ENCODE peak calls at places on chromosomes 6 and 20, in six cellular contexts. One of them, this sample, is unnamed.

GRCh38 chr6:14499804-14500203 is 382.2 kb downstream of the CD83 start:
- DNase-seq in cardiac muscle cell: peak
- DNase-seq in OCI-LY7: no peak
- DNase-seq in dorsolateral prefrontal cortex: no peak
- DNase-seq in HCT116: peak
- DNase-seq in A549: no peak
- DNase-seq in this sample: peak

GRCh38 chr6:127954082-127954481 is 53.2 kb upstream of the THEMIS start:
- DNase-seq in cardiac muscle cell: no peak
- DNase-seq in OCI-LY7: no peak
- DNase-seq in dorsolateral prefrontal cortex: no peak
- DNase-seq in HCT116: no peak
- DNase-seq in A549: no peak
- DNase-seq in this sample: no peak

GRCh38 chr6:40545954-40546353 is 41.2 kb downstream of the LRFN2 start:
- DNase-seq in cardiac muscle cell: no peak
- DNase-seq in OCI-LY7: no peak
- DNase-seq in dorsolateral prefrontal cortex: no peak
- DNase-seq in HCT116: no peak
- DNase-seq in A549: no peak
- DNase-seq in this sample: no peak

GRCh38 chr6:27133281-27134227 is 113.9 kb upstream of the PRSS16 start:
- DNase-seq in cardiac muscle cell: peak
- DNase-seq in OCI-LY7: peak
- DNase-seq in dorsolateral prefrontal cortex: peak
- DNase-seq in HCT116: peak
- DNase-seq in A549: no peak
- DNase-seq in this sample: peak

GRCh38 chr6:145836170-145836569 is 21.6 kb upstream of the FBXO30 start:
- DNase-seq in cardiac muscle cell: peak
- DNase-seq in OCI-LY7: no peak
- DNase-seq in dorsolateral prefrontal cortex: no peak
- DNase-seq in HCT116: no peak
- DNase-seq in A549: no peak
- DNase-seq in this sample: peak

GRCh38 chr6:107644513-107644912 is 154.6 kb downstream of the SOBP start:
- DNase-seq in cardiac muscle cell: no peak
- DNase-seq in OCI-LY7: no peak
- DNase-seq in dorsolateral prefrontal cortex: no peak
- DNase-seq in HCT116: no peak
- DNase-seq in A549: no peak
- DNase-seq in this sample: peak

GRCh38 chr6:129029778-129030177 is 146.8 kb downstream of the LAMA2 start:
- DNase-seq in cardiac muscle cell: no peak
- DNase-seq in OCI-LY7: no peak
- DNase-seq in dorsolateral prefrontal cortex: no peak
- DNase-seq in HCT116: no peak
- DNase-seq in A549: no peak
- DNase-seq in this sample: peak

GRCh38 chr6:85126448-85127178 is 323.3 kb upstream of the NT5E start:
- DNase-seq in cardiac muscle cell: peak
- DNase-seq in OCI-LY7: peak
- DNase-seq in dorsolateral prefrontal cortex: peak
- DNase-seq in HCT116: peak
- DNase-seq in A549: peak
- DNase-seq in this sample: peak

GRCh38 chr6:2209226-2209809 is 36.1 kb downstream of the GMDS start:
- DNase-seq in cardiac muscle cell: peak
- DNase-seq in OCI-LY7: peak
- DNase-seq in dorsolateral prefrontal cortex: no peak
- DNase-seq in HCT116: peak
- DNase-seq in A549: no peak
- DNase-seq in this sample: peak

GRCh38 chr6:31908791-31909190 is 6.9 kb upstream of the ZBTB12 start:
- DNase-seq in cardiac muscle cell: peak
- DNase-seq in OCI-LY7: no peak
- DNase-seq in dorsolateral prefrontal cortex: no peak
- DNase-seq in HCT116: no peak
- DNase-seq in A549: no peak
- DNase-seq in this sample: peak

DNA sequence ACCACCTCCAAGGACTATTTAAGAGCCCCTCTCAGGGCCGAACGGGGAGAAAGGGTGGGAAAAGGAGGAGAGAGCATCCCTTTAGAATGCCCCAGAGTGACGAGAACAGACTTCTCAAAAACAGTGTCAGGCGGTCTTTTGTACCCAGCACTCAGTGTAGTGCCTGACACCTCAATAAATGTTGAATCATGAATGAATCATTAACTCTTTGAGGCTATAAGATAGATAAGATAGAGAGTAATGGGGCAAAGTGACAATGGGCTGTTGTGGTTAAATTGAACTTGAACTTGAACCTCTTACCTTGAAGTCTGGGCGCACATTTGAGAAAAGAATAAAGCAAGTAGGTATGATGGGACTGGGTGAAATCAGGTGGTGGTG is 7.4 kb downstream of the TCF21 start:
- DNase-seq in cardiac muscle cell: no peak
- DNase-seq in OCI-LY7: no peak
- DNase-seq in dorsolateral prefrontal cortex: no peak
- DNase-seq in HCT116: no peak
- DNase-seq in A549: no peak
- DNase-seq in this sample: no peak
- H3K4me3 ChIP-seq in cardiac muscle cell: no peak
- H3K4me3 ChIP-seq in OCI-LY7: no peak
- H3K4me3 ChIP-seq in dorsolateral prefrontal cortex: no peak
- H3K4me3 ChIP-seq in HCT116: no peak
- H3K4me3 ChIP-seq in A549: no peak
- H3K4me3 ChIP-seq in this sample: no peak

GRCh38 chr6:81265106-81265505 is 487.4 kb downstream of the TENT5A start:
- DNase-seq in cardiac muscle cell: peak
- DNase-seq in OCI-LY7: no peak
- DNase-seq in dorsolateral prefrontal cortex: no peak
- DNase-seq in HCT116: no peak
- DNase-seq in A549: no peak
- DNase-seq in this sample: peak
- H3K4me3 ChIP-seq in cardiac muscle cell: no peak
- H3K4me3 ChIP-seq in OCI-LY7: no peak
- H3K4me3 ChIP-seq in dorsolateral prefrontal cortex: no peak
- H3K4me3 ChIP-seq in HCT116: no peak
- H3K4me3 ChIP-seq in A549: no peak
- H3K4me3 ChIP-seq in this sample: peak

GRCh38 chr20:49566401-49566800 is 1.5 kb downstream of the PTGIS start:
- DNase-seq in cardiac muscle cell: no peak
- DNase-seq in OCI-LY7: no peak
- DNase-seq in dorsolateral prefrontal cortex: no peak
- DNase-seq in HCT116: no peak
- DNase-seq in A549: no peak
- DNase-seq in this sample: no peak

GRCh38 chr20:49568491-49569151 is 684 bp upstream of the PTGIS start:
- DNase-seq in cardiac muscle cell: peak
- DNase-seq in OCI-LY7: no peak
- DNase-seq in dorsolateral prefrontal cortex: no peak
- DNase-seq in HCT116: no peak
- DNase-seq in A549: no peak
- DNase-seq in this sample: no peak

GRCh38 chr20:49570161-49570827 is 2.4 kb upstream of the PTGIS start:
- DNase-seq in cardiac muscle cell: no peak
- DNase-seq in OCI-LY7: no peak
- DNase-seq in dorsolateral prefrontal cortex: no peak
- DNase-seq in HCT116: no peak
- DNase-seq in A549: no peak
- DNase-seq in this sample: no peak

GRCh38 chr20:49569403-49570115 is 1.6 kb upstream of the PTGIS start:
- DNase-seq in cardiac muscle cell: peak
- DNase-seq in OCI-LY7: no peak
- DNase-seq in dorsolateral prefrontal cortex: no peak
- DNase-seq in HCT116: no peak
- DNase-seq in A549: no peak
- DNase-seq in this sample: no peak

DNA sequence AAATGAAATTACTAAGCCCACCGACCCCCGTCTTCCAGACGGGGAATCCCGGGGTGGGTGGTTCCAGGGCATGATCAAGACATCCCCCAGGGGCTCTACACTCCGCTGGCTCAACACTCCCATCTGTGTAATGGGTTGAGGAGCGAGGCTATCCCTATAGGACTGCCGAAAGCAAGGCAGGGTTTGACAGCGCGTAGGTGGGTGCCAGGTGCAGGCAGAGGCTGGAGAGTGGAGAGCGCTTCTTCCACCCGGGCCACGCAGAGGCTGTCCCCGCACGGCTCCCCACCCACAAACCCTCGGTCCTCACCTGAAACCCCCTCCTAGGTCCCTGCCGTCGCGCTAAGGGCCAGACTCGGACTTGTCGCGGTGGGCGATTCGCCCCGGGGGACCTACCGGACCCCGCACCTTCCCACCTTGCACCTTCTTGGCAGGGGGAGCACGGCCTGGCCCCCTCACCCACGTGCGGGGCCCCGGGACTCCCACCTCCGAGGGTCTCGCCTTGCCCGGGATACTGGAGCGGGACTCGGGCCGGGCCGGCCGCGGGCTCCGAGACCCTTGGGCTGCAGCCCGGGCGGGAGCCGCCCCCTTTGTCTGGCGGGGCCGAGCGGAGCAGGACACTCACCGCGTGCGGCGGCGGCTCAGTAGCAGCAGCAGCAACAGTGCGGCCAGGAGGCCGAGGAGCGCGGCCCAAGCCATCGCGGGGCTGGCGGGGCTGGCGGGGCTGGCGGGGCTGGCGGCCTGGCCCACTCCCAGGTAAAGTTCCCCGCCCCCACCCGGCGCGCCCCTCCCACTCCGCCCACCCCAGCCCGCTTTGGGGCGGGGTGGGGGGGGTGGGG is at the start of gene PTGIS:
- DNase-seq in cardiac muscle cell: peak
- DNase-seq in OCI-LY7: no peak
- DNase-seq in dorsolateral prefrontal cortex: no peak
- DNase-seq in HCT116: no peak
- DNase-seq in A549: no peak
- DNase-seq in this sample: no peak
- H3K4me3 ChIP-seq in cardiac muscle cell: peak
- H3K4me3 ChIP-seq in OCI-LY7: no peak
- H3K4me3 ChIP-seq in dorsolateral prefrontal cortex: peak
- H3K4me3 ChIP-seq in HCT116: no peak
- H3K4me3 ChIP-seq in A549: no peak
- H3K4me3 ChIP-seq in this sample: peak

GRCh38 chr6:25180630-25181375 is 98.4 kb upstream of the CARMIL1 start:
- DNase-seq in cardiac muscle cell: no peak
- DNase-seq in OCI-LY7: no peak
- DNase-seq in dorsolateral prefrontal cortex: no peak
- DNase-seq in HCT116: no peak
- DNase-seq in A549: no peak
- DNase-seq in this sample: no peak
- H3K4me3 ChIP-seq in cardiac muscle cell: no peak
- H3K4me3 ChIP-seq in OCI-LY7: no peak
- H3K4me3 ChIP-seq in dorsolateral prefrontal cortex: no peak
- H3K4me3 ChIP-seq in HCT116: no peak
- H3K4me3 ChIP-seq in A549: no peak
- H3K4me3 ChIP-seq in this sample: no peak

DNA sequence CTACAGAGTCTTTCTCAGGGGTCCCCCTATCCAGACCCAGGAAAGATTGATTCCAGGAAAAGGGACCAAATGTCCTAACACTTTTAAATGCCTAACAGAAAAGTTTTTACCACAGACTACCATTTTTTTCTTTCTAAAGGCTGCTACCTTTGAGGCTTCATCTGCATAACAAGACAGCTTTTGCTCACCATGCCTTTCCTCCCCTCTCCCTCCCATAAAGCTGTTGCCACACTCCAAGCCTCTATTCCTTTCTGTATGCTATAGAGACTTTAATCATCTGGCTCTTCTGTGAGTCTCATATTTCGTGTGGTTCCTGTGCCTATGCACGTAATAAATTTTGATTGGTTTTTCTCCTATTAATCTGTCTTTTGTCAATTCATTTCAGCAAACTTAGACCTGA is 26.0 kb upstream of the LIN28B start:
- DNase-seq in cardiac muscle cell: no peak
- DNase-seq in OCI-LY7: no peak
- DNase-seq in dorsolateral prefrontal cortex: no peak
- DNase-seq in HCT116: no peak
- DNase-seq in A549: no peak
- DNase-seq in this sample: no peak
- H3K4me3 ChIP-seq in cardiac muscle cell: no peak
- H3K4me3 ChIP-seq in OCI-LY7: no peak
- H3K4me3 ChIP-seq in dorsolateral prefrontal cortex: no peak
- H3K4me3 ChIP-seq in HCT116: no peak
- H3K4me3 ChIP-seq in A549: no peak
- H3K4me3 ChIP-seq in this sample: no peak

GRCh38 chr20:1871807-1872455 is 23.3 kb upstream of the SIRPA start:
- DNase-seq in cardiac muscle cell: no peak
- DNase-seq in OCI-LY7: no peak
- DNase-seq in dorsolateral prefrontal cortex: no peak
- DNase-seq in HCT116: no peak
- DNase-seq in A549: no peak
- DNase-seq in this sample: no peak

GRCh38 chr20:1868856-1869255 is 26.4 kb upstream of the SIRPA start:
- DNase-seq in cardiac muscle cell: peak
- DNase-seq in OCI-LY7: no peak
- DNase-seq in dorsolateral prefrontal cortex: no peak
- DNase-seq in HCT116: no peak
- DNase-seq in A549: no peak
- DNase-seq in this sample: peak

GRCh38 chr20:1867495-1868260 is 27.5 kb upstream of the SIRPA start:
- DNase-seq in cardiac muscle cell: peak
- DNase-seq in OCI-LY7: no peak
- DNase-seq in dorsolateral prefrontal cortex: no peak
- DNase-seq in HCT116: no peak
- DNase-seq in A549: no peak
- DNase-seq in this sample: no peak

GRCh38 chr20:1872456-1873183 is 22.6 kb upstream of the SIRPA start:
- DNase-seq in cardiac muscle cell: no peak
- DNase-seq in OCI-LY7: no peak
- DNase-seq in dorsolateral prefrontal cortex: no peak
- DNase-seq in HCT116: no peak
- DNase-seq in A549: no peak
- DNase-seq in this sample: no peak

GRCh38 chr20:1870792-1871550 is 24.2 kb upstream of the SIRPA start:
- DNase-seq in cardiac muscle cell: no peak
- DNase-seq in OCI-LY7: peak
- DNase-seq in dorsolateral prefrontal cortex: no peak
- DNase-seq in HCT116: no peak
- DNase-seq in A549: no peak
- DNase-seq in this sample: no peak
- H3K4me3 ChIP-seq in cardiac muscle cell: no peak
- H3K4me3 ChIP-seq in OCI-LY7: peak
- H3K4me3 ChIP-seq in dorsolateral prefrontal cortex: no peak
- H3K4me3 ChIP-seq in HCT116: no peak
- H3K4me3 ChIP-seq in A549: no peak
- H3K4me3 ChIP-seq in this sample: no peak

GRCh38 chr20:35866446-35867202 is 87.7 kb downstream of the SCAND1 start:
- DNase-seq in cardiac muscle cell: no peak
- DNase-seq in OCI-LY7: no peak
- DNase-seq in dorsolateral prefrontal cortex: no peak
- DNase-seq in HCT116: no peak
- DNase-seq in A549: no peak
- DNase-seq in this sample: peak

GRCh38 chr20:35870541-35871307 is 83.6 kb downstream of the SCAND1 start:
- DNase-seq in cardiac muscle cell: no peak
- DNase-seq in OCI-LY7: no peak
- DNase-seq in dorsolateral prefrontal cortex: no peak
- DNase-seq in HCT116: no peak
- DNase-seq in A549: no peak
- DNase-seq in this sample: peak

GRCh38 chr20:35871311-35871771 is 83.0 kb downstream of the SCAND1 start:
- DNase-seq in cardiac muscle cell: peak
- DNase-seq in OCI-LY7: no peak
- DNase-seq in dorsolateral prefrontal cortex: no peak
- DNase-seq in HCT116: no peak
- DNase-seq in A549: no peak
- DNase-seq in this sample: peak
- H3K4me3 ChIP-seq in cardiac muscle cell: no peak
- H3K4me3 ChIP-seq in OCI-LY7: no peak
- H3K4me3 ChIP-seq in dorsolateral prefrontal cortex: no peak
- H3K4me3 ChIP-seq in HCT116: no peak
- H3K4me3 ChIP-seq in A549: no peak
- H3K4me3 ChIP-seq in this sample: no peak

This sample was measured in fibroblast of mammary gland.